ENCODE peak calls at places on chromosome 1, in six cellular contexts. K is foreskin fibroblast; B is GM12878; L is fibroblast of mammary gland; J is fibroblast of the aortic adventitia; Y is CD8-positive, alpha-beta T cell. I is an unnamed sample.

GRCh38 chr1:89405275-89405929 is 41.5 kb downstream of the GBP6 start:
- DNase-seq in B (no peak), Y (no peak), J (no peak), L (no peak), K (no peak), I (no peak)

GRCh38 chr1:944341-945325 is 14.4 kb downstream of the NOC2L start:
- DNase-seq in K (no peak), B (no peak), Y (no peak), J (peak; percentile 49), L (peak; percentile 52), I (peak; percentile 66)

GRCh38 chr1:24963099-24963872 is 33.2 kb upstream of the RUNX3 start:
- DNase-seq in L (no peak), K (no peak), Y (peak; percentile 42), B (no peak), J (no peak), I (no peak)

GRCh38 chr1:39898648-39899603 is 2.8 kb downstream of the MYCL start:
- DNase-seq in L (peak; percentile 52), K (peak; percentile 41), Y (no peak), J (peak; percentile 70), B (no peak), I (peak; percentile 84)

GRCh38 chr1:23908453-23909341 is 4.5 kb downstream of the CNR2 start:
- DNase-seq in K (no peak), J (no peak), B (peak; percentile 82), Y (peak; percentile 17), L (no peak), I (no peak)

GRCh38 chr1:33500547-33500946 is 28.1 kb downstream of the ZSCAN20 start:
- DNase-seq in K (no peak), B (no peak), Y (no peak), L (no peak), J (no peak), I (no peak)

GRCh38 chr1:152960452-152961044 is 9.9 kb upstream of the SPRR4 start:
- DNase-seq in L (no peak), Y (no peak), B (no peak), K (no peak), J (no peak), I (no peak)

GRCh38 chr1:180674603-180675530 is 43.0 kb downstream of the XPR1 start:
- DNase-seq in B (no peak), L (peak; percentile 38), K (no peak), Y (no peak), J (peak; percentile 18), I (peak; percentile 46)

GRCh38 chr1:2983319-2983705 is 38.0 kb upstream of the ACTRT2 start:
- DNase-seq in B (no peak), K (no peak), J (no peak), Y (no peak), L (no peak), I (no peak)
- TF ChIP-seq CTCF in B (no peak), K (no peak), J (no peak), Y (no peak), L (no peak), I (no peak)

GRCh38 chr1:3650248-3651010 is 526 bp upstream of the WRAP73 start:
- DNase-seq in B (no peak), K (no peak), Y (no peak), J (no peak), L (no peak), I (no peak)

GRCh38 chr1:3653286-3653618 is 936 bp downstream of the TP73 start:
- DNase-seq in Y (no peak), J (no peak), L (no peak), B (no peak), K (no peak), I (no peak)

GRCh38 chr1:3651011-3651938 is 1.0 kb upstream of the TP73 start:
- DNase-seq in Y (no peak), K (no peak), B (no peak), J (no peak), L (no peak), I (no peak)

GRCh38 chr1:3652538-3653285 is 396 bp downstream of the TP73 start:
- DNase-seq in K (no peak), Y (no peak), J (no peak), B (no peak), L (no peak), I (no peak)

DNA sequence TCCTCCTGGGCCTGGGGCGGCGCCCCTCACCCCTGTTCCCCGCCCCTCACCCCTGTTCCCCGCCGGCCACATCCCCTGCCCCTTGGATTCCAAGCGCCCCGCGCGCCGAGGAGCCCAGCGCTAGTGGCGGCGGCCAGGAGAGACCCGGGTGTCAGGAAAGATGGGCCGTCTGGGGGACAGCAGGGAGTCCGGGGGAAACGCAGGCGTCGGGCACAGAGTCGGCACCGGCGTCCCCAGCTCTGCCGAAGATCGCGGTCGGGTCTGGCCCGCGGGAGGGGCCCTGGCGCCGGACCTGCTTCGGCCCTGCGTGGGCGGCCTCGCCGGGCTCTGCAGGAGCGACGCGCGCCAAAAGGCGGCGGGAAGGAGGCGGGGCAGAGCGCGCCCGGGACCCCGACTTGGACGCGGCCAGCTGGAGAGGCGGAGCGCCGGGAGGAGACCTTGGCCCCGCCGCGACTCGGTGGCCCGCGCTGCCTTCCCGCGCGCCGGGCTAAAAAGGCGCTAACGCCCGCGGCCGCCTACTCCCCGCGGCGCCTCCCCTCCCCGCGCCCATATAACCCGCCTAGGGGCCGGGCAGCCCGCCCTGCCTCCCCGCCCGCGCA is at the start of gene TP73:
- DNase-seq in B (no peak), K (no peak), Y (no peak), J (no peak), L (no peak), I (no peak)
- H3K4me3 ChIP-seq in B (peak within 1 kb of the TSS; percentile 82), K (no peak within 1 kb of the TSS), Y (peak within 1 kb of the TSS; percentile 19), J (no peak within 1 kb of the TSS), L (no peak within 1 kb of the TSS), I (no peak within 1 kb of the TSS)

GRCh38 chr1:61451214-61451968 is 273.6 kb downstream of the TM2D1 start:
- DNase-seq in B (no peak), K (no peak), L (no peak), Y (no peak), J (no peak), I (no peak)
- TF ChIP-seq CTCF in B (no peak), K (no peak), L (no peak), Y (no peak), J (no peak), I (no peak)

GRCh38 chr1:11650331-11650991 is 3.8 kb downstream of the FBXO2 start:
- DNase-seq in L (peak; percentile 45), J (peak; percentile 50), K (peak; percentile 64), Y (peak; percentile 71), B (no peak), I (peak; percentile 78)
- H3K4me3 ChIP-seq in L (no peak overlapping the region), J (no peak overlapping the region), K (peak overlapping the region; percentile 5), Y (peak overlapping the region; percentile 25), B (no peak overlapping the region), I (no peak overlapping the region)

DNA sequence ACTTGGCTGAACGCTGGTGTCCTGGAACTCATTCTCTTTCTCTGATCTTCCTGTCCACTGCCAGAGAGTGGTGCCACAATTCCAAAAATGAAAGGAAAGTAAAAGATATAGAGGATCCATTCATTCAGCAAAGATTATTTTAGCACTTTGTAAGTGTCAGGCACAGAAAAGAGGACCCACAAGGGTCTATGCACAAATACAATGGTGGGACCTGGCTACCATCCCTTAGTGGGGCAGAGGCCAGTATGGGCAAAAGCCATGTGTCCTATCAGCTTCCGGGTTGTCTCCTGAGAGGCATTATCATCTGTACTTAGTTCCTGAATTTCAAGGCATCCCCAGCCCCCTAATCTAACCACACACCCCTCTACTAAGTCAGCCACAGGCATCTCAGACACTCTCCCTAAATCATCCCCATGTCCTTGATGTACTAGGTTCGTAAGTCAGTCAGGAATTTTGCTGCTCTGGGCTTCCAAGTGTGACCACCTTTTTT is 19.0 kb downstream of the SSR2 start:
- DNase-seq in Y (no peak), K (no peak), L (no peak), J (peak; percentile 44), B (no peak), I (no peak)
- TF ChIP-seq CTCF in Y (no peak), K (no peak), L (no peak), J (peak; percentile 17), B (no peak), I (no peak)

DNA sequence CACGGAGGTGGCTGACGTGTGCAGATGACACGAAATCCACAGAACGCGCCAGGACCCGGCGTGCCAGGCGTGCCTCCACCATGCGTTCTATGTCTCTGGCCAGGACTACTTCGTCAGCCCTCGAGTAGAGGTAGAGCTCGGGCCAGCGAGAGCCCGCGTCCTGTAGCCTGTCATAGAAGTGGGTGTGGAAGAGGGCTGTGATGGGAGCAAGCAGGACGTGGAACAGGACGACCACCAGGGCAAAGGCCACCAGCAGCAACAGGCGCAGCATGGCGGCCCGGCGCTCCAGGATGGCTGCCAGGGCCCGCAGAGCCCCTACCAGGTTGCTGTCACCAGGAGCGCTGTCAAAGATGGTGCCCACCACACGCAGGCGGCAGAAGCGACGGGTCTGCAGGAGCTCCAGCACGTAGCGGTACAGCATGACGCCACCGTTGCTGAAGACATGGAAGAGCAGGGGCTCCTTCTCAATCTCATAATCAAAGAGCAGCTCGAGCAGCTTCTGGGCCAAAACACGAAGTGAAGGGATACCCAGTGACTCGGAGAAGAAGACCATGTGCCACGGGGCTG is 19.6 kb downstream of the TMEM53 start:
- DNase-seq in J (no peak), K (no peak), B (no peak), L (no peak), Y (no peak), I (no peak)
- H3K4me3 ChIP-seq in J (no peak overlapping the region), K (no peak overlapping the region), B (no peak overlapping the region), L (no peak overlapping the region), Y (no peak overlapping the region), I (no peak overlapping the region)

DNA sequence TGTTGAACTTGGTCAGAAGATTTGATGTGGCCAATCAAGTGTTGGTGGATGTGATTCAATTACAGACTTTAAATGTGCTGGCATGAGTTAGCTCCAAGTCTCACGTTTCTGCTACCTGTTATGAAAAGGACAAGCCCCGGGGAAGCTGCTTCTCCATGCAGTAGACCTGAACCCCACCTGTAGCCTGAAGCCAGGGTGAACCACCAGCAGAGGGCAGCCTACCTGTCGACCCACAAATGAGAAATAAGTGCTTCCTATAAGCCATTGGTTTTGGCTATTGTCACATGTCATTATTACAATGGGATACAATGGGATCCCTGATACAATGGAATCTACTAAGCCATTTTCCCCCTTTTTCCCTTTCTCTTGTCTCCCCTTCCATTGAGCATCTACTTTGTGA is 230.2 kb downstream of the PRDM2 start:
- DNase-seq in L (no peak), J (no peak), K (no peak), Y (no peak), B (no peak), I (peak; percentile 8)
- TF ChIP-seq CTCF in L (peak; percentile 41), J (no peak), K (no peak), Y (no peak), B (peak; percentile 65), I (peak; percentile 32)

GRCh38 chr1:230112782-230113181 is 45.7 kb downstream of the GALNT2 start:
- DNase-seq in Y (no peak), K (no peak), B (no peak), L (no peak), J (no peak), I (no peak)
- H3K4me3 ChIP-seq in Y (no peak overlapping the region), K (no peak overlapping the region), B (no peak overlapping the region), L (no peak overlapping the region), J (no peak overlapping the region), I (no peak overlapping the region)